ENCODE peak calls at places on chromosomes 11 and 22, in seven cellular contexts. One of them, this sample, is unnamed.

GRCh38 chr11:70410276-70410675 is 11.9 kb downstream of the CTTN start:
- DNase-seq in pulmonary artery endothelial cell: no peak
- DNase-seq in cardiac fibroblast: no peak
- DNase-seq in B cell: no peak
- DNase-seq in activated CD4-positive, alpha-beta T cell treated with anti-CD3 and anti-CD28 coated beads, Interleukin-2, amount 10 ng/mL, durations not matched to agents 7 days and 5 days: no peak
- DNase-seq in AG09309: no peak
- DNase-seq in ovary: no peak
- DNase-seq in this sample: no peak

GRCh38 chr11:122105009-122105828 is 10.8 kb downstream of the BLID start:
- DNase-seq in pulmonary artery endothelial cell: no peak
- DNase-seq in cardiac fibroblast: no peak
- DNase-seq in B cell: no peak
- DNase-seq in activated CD4-positive, alpha-beta T cell treated with anti-CD3 and anti-CD28 coated beads, Interleukin-2, amount 10 ng/mL, durations not matched to agents 7 days and 5 days: no peak
- DNase-seq in AG09309: no peak
- DNase-seq in ovary: no peak
- DNase-seq in this sample: no peak

GRCh38 chr11:69588270-69588669 is 52.7 kb upstream of the CCND1 start:
- DNase-seq in pulmonary artery endothelial cell: no peak
- DNase-seq in cardiac fibroblast: peak
- DNase-seq in B cell: no peak
- DNase-seq in activated CD4-positive, alpha-beta T cell treated with anti-CD3 and anti-CD28 coated beads, Interleukin-2, amount 10 ng/mL, durations not matched to agents 7 days and 5 days: no peak
- DNase-seq in AG09309: peak
- DNase-seq in ovary: no peak
- DNase-seq in this sample: peak

GRCh38 chr11:127493330-127493729 is 492.8 kb upstream of the KIRREL3 start:
- DNase-seq in pulmonary artery endothelial cell: no peak
- DNase-seq in cardiac fibroblast: no peak
- DNase-seq in B cell: no peak
- DNase-seq in activated CD4-positive, alpha-beta T cell treated with anti-CD3 and anti-CD28 coated beads, Interleukin-2, amount 10 ng/mL, durations not matched to agents 7 days and 5 days: no peak
- DNase-seq in AG09309: no peak
- DNase-seq in ovary: no peak
- DNase-seq in this sample: peak

GRCh38 chr11:476416-476815 is 26.3 kb downstream of the PTDSS2 start:
- DNase-seq in pulmonary artery endothelial cell: no peak
- DNase-seq in cardiac fibroblast: no peak
- DNase-seq in B cell: no peak
- DNase-seq in activated CD4-positive, alpha-beta T cell treated with anti-CD3 and anti-CD28 coated beads, Interleukin-2, amount 10 ng/mL, durations not matched to agents 7 days and 5 days: no peak
- DNase-seq in AG09309: no peak
- DNase-seq in ovary: no peak
- DNase-seq in this sample: no peak

GRCh38 chr22:50460942-50461341 is 13.9 kb downstream of the SBF1 start:
- DNase-seq in pulmonary artery endothelial cell: no peak
- DNase-seq in cardiac fibroblast: no peak
- DNase-seq in B cell: no peak
- DNase-seq in activated CD4-positive, alpha-beta T cell treated with anti-CD3 and anti-CD28 coated beads, Interleukin-2, amount 10 ng/mL, durations not matched to agents 7 days and 5 days: no peak
- DNase-seq in AG09309: no peak
- DNase-seq in ovary: no peak
- DNase-seq in this sample: no peak

GRCh38 chr11:57345555-57346151 is 7.5 kb downstream of the P2RX3 start:
- DNase-seq in pulmonary artery endothelial cell: no peak
- DNase-seq in cardiac fibroblast: peak
- DNase-seq in B cell: peak
- DNase-seq in activated CD4-positive, alpha-beta T cell treated with anti-CD3 and anti-CD28 coated beads, Interleukin-2, amount 10 ng/mL, durations not matched to agents 7 days and 5 days: peak
- DNase-seq in AG09309: no peak
- DNase-seq in ovary: peak
- DNase-seq in this sample: peak

GRCh38 chr11:133361689-133361994 is 170.7 kb downstream of the OPCML start:
- DNase-seq in pulmonary artery endothelial cell: no peak
- DNase-seq in cardiac fibroblast: no peak
- DNase-seq in B cell: no peak
- DNase-seq in activated CD4-positive, alpha-beta T cell treated with anti-CD3 and anti-CD28 coated beads, Interleukin-2, amount 10 ng/mL, durations not matched to agents 7 days and 5 days: no peak
- DNase-seq in AG09309: no peak
- DNase-seq in ovary: no peak
- DNase-seq in this sample: no peak

GRCh38 chr11:66846671-66847091 is 3.4 kb downstream of the RCE1 start:
- DNase-seq in pulmonary artery endothelial cell: no peak
- DNase-seq in cardiac fibroblast: no peak
- DNase-seq in B cell: no peak
- DNase-seq in activated CD4-positive, alpha-beta T cell treated with anti-CD3 and anti-CD28 coated beads, Interleukin-2, amount 10 ng/mL, durations not matched to agents 7 days and 5 days: no peak
- DNase-seq in AG09309: no peak
- DNase-seq in ovary: peak
- DNase-seq in this sample: peak

This sample was measured in lung microvascular endothelial cell.